ENCODE peak calls at places on chromosomes 2 and 18, in six cellular contexts. B is activated CD4-positive, alpha-beta T cell treated with anti-CD3 and anti-CD28 coated beads for 36 hours; C is RWPE2; Z is activated B cell treated with CpG ODN at 0.5 μM for 24 hours; J is sciatic nerve; H is effector memory CD8-positive, alpha-beta T cell. Y is an unnamed sample.

GRCh38 chr18:61748024-61748423 is 144.8 kb downstream of the RNF152 start:
- ATAC-seq in B (no peak), C (no peak), Z (no peak), J (no peak), H (no peak), Y (peak)

GRCh38 chr2:214410918-214411554 is at the start of gene VWC2L:
- ATAC-seq in B (no peak), C (peak), Z (no peak), J (peak), H (no peak), Y (peak)

GRCh38 chr2:188675391-188676011 is 298.7 kb upstream of the COL3A1 start:
- ATAC-seq in B (no peak), C (no peak), Z (no peak), J (no peak), H (no peak), Y (no peak)

GRCh38 chr2:132252191-132252893 is 90.6 kb upstream of the ANKRD30BL start:
- ATAC-seq in B (no peak), C (no peak), Z (no peak), J (no peak), H (no peak), Y (no peak)

GRCh38 chr2:21333249-21333648 is 209.5 kb downstream of the TDRD15 start:
- ATAC-seq in B (no peak), C (no peak), Z (no peak), J (no peak), H (no peak), Y (no peak)

GRCh38 chr2:102291221-102292075 is 19.9 kb upstream of the IL1RL1 start:
- ATAC-seq in B (peak), C (no peak), Z (no peak), J (no peak), H (no peak), Y (no peak)

GRCh38 chr18:61823595-61823994 is 69.2 kb downstream of the RNF152 start:
- ATAC-seq in B (no peak), C (no peak), Z (no peak), J (no peak), H (no peak), Y (no peak)

GRCh38 chr2:5933669-5934068 is 241.5 kb downstream of the SOX11 start:
- ATAC-seq in B (no peak), C (no peak), Z (no peak), J (no peak), H (no peak), Y (no peak)

GRCh38 chr2:197950754-197951153 is 146.4 kb downstream of the PLCL1 start:
- ATAC-seq in B (no peak), C (no peak), Z (no peak), J (peak), H (no peak), Y (peak)

GRCh38 chr2:15300645-15301573 is 260.2 kb downstream of the NBAS start:
- ATAC-seq in B (peak), C (no peak), Z (no peak), J (no peak), H (no peak), Y (no peak)

GRCh38 chr2:178114462-178114861 is 2.2 kb downstream of the RBM45 start:
- ATAC-seq in B (peak), C (no peak), Z (no peak), J (no peak), H (no peak), Y (no peak)

GRCh38 chr2:134671498-134671897 is 47.3 kb downstream of the TMEM163 start:
- ATAC-seq in B (no peak), C (no peak), Z (peak), J (no peak), H (no peak), Y (no peak)

GRCh38 chr2:218223046-218223445 is 6.1 kb downstream of the ARPC2 start:
- ATAC-seq in B (peak), C (peak), Z (peak), J (no peak), H (peak), Y (peak)

GRCh38 chr2:128503358-128504241 is 184.9 kb upstream of the HS6ST1 start:
- ATAC-seq in B (no peak), C (no peak), Z (no peak), J (no peak), H (no peak), Y (no peak)

GRCh38 chr2:216696751-216697560 is 1.6 kb upstream of the IGFBP5 start:
- ATAC-seq in B (no peak), C (no peak), Z (no peak), J (no peak), H (no peak), Y (no peak)

GRCh38 chr18:75221902-75222301 is 11.3 kb downstream of the TSHZ1 start:
- ATAC-seq in B (peak), C (no peak), Z (no peak), J (no peak), H (peak), Y (no peak)

GRCh38 chr2:98615481-98615880 is 7.1 kb downstream of the UNC50 start:
- ATAC-seq in B (no peak), C (no peak), Z (no peak), J (no peak), H (no peak), Y (no peak)

GRCh38 chr2:25228848-25229674 is 60.7 kb upstream of the POMC start:
- ATAC-seq in B (peak), C (peak), Z (peak), J (peak), H (peak), Y (peak)

GRCh38 chr18:6031442-6031841 is 136.1 kb upstream of the TMEM200C start:
- ATAC-seq in B (no peak), C (no peak), Z (no peak), J (peak), H (no peak), Y (no peak)

Y was measured in esophagus mucosa.